ENCODE peak calls at places on chromosome 6, in four cellular contexts. O, A, P and E are unnamed samples. For H3K4me1, the result is how much of the 10 kb centered on the place peaks cover.

GRCh38 chr6:26211963-26212362 is 124.7 kb downstream of the HFE start:
- DNase-seq in O (no peak), A (no peak), P (no peak), E (no peak)

GRCh38 chr6:33749401-33749800 is 2.7 kb upstream of the IP6K3 start:
- DNase-seq in O (no peak), A (no peak), P (no peak), E (no peak)

GRCh38 chr6:20816126-20816525 is 281.9 kb downstream of the CDKAL1 start:
- DNase-seq in O (no peak), A (no peak), P (no peak), E (no peak)

GRCh38 chr6:6678185-6678671 is 89.7 kb downstream of the LY86 start:
- DNase-seq in O (peak), A (peak), P (peak), E (peak)

GRCh38 chr6:7542065-7542877 is 800 bp downstream of the DSP start:
- DNase-seq in O (no peak), A (peak), P (peak), E (peak)

GRCh38 chr6:65545920-65546319 is 161.1 kb downstream of the EYS start:
- DNase-seq in O (no peak), A (no peak), P (no peak), E (peak)

GRCh38 chr6:51019785-51020184 is 201.1 kb downstream of the TFAP2B start:
- DNase-seq in O (no peak), A (no peak), P (no peak), E (no peak)

GRCh38 chr6:38337819-38338465 is 301.8 kb downstream of the BTBD9 start:
- DNase-seq in O (peak), A (peak), P (peak), E (peak)

GRCh38 chr6:3285049-3285639 is 26.4 kb downstream of the PSMG4 start:
- DNase-seq in O (no peak), A (no peak), P (no peak), E (no peak)

GRCh38 chr6:82612475-82612874 is 248.9 kb downstream of the TPBG start:
- DNase-seq in O (no peak), A (no peak), P (no peak), E (peak)

GRCh38 chr6:129306826-129307225 is 403.2 kb downstream of the ARHGAP18 start:
- DNase-seq in O (no peak), A (no peak), P (peak), E (no peak)

GRCh38 chr6:21887301-21888185 is 294.0 kb downstream of the SOX4 start:
- DNase-seq in O (no peak), A (peak), P (peak), E (peak)

GRCh38 chr6:52243282-52243893 is 912 bp downstream of the IL17F start:
- DNase-seq in O (no peak), A (peak), P (peak), E (no peak)

GRCh38 chr6:9494864-9495263 is 920.0 kb downstream of the TFAP2A start:
- DNase-seq in O (no peak), A (no peak), P (no peak), E (peak)

GRCh38 chr6:89160693-89161092 is 14.8 kb downstream of the PM20D2 start:
- DNase-seq in O (no peak), A (no peak), P (no peak), E (no peak)

GRCh38 chr6:89162047-89162371 is 16.2 kb downstream of the PM20D2 start:
- DNase-seq in O (no peak), A (no peak), P (no peak), E (no peak)

DNA sequence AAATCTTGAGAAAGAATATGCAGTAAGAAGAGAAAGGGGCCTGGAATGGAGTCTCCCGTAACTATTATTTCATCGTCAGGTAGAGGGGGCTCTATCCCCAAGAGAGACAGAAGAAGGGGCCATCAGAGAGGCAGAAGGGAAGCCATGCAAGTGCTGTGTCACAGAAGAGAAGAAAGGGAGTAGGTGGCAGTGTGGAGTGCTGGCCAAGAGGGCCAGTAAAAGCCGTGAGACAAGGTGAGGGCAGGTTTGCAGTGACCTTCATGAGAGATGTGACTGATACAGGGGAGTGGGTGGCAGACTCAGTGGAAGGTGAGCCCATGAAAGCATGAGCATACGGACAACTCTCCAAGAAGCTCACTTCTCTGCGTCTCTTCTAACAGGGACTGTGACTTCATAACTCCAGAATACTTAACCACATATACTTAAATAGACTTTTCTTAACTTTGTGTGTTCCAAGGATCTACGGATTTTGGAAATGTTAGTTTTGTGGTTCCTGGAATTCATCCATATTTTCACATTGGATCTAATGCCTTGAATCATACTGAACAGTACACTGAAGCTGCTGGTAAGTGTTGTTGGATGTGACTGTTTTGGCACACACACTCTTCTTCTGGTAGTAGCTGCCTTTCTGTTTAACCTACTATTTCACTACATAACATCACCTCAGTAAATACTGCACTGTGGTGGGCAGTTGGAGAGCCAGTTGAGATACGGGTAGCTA is 15.6 kb downstream of the PM20D2 start:
- DNase-seq in O (no peak), A (no peak), P (no peak), E (peak)
- H3K9ac ChIP-seq in O (no peak), A (no peak), P (no peak), E (no peak)

GRCh38 chr6:12343440-12344162 is 53.4 kb downstream of the EDN1 start:
- DNase-seq in O (no peak), A (peak), P (peak), E (no peak)

GRCh38 chr6:12345694-12346058 is 55.5 kb downstream of the EDN1 start:
- DNase-seq in O (no peak), A (no peak), P (no peak), E (no peak)

GRCh38 chr6:12342664-12343063 is 52.5 kb downstream of the EDN1 start:
- DNase-seq in O (no peak), A (no peak), P (peak), E (no peak)

GRCh38 chr6:12343122-12343439 is 52.9 kb downstream of the EDN1 start:
- DNase-seq in O (no peak), A (no peak), P (peak), E (no peak)

GRCh38 chr6:12344949-12345693 is 55.0 kb downstream of the EDN1 start:
- DNase-seq in O (no peak), A (no peak), P (no peak), E (no peak)
- H3K4me1 ChIP-seq in O (under half), A (under half), P (half or more), E (under half)

GRCh38 chr6:117399126-117399525 is 26.6 kb downstream of the ROS1 start:
- DNase-seq in O (no peak), A (no peak), P (no peak), E (no peak)

GRCh38 chr6:117391874-117392583 is 33.7 kb downstream of the ROS1 start:
- DNase-seq in O (no peak), A (no peak), P (no peak), E (no peak)

GRCh38 chr6:117397536-117398227 is 28.1 kb downstream of the ROS1 start:
- DNase-seq in O (no peak), A (no peak), P (no peak), E (peak)

GRCh38 chr6:117396228-117396627 is 29.5 kb downstream of the ROS1 start:
- DNase-seq in O (no peak), A (no peak), P (no peak), E (no peak)

DNA sequence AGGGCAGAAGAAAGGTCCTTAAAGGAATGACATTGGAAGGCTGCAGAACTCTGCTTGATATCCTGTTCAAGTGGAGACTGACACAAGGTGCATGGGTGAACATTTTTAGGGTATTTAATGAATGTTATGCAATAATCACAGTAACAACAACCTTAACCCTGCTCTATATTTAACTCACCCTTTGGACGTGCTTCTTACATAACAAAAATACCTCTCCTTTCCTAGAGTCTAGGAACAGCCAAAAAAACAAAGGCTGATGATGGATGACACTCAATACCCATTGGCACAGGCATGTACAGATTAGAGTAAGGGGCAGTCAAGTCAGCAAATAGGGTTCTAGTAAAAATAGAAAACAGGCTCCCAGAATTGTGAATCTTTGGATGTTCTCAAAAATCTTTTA is 30.6 kb downstream of the ROS1 start:
- DNase-seq in O (no peak), A (no peak), P (no peak), E (no peak)
- H3K9ac ChIP-seq in O (no peak), A (no peak), P (no peak), E (no peak)

DNA sequence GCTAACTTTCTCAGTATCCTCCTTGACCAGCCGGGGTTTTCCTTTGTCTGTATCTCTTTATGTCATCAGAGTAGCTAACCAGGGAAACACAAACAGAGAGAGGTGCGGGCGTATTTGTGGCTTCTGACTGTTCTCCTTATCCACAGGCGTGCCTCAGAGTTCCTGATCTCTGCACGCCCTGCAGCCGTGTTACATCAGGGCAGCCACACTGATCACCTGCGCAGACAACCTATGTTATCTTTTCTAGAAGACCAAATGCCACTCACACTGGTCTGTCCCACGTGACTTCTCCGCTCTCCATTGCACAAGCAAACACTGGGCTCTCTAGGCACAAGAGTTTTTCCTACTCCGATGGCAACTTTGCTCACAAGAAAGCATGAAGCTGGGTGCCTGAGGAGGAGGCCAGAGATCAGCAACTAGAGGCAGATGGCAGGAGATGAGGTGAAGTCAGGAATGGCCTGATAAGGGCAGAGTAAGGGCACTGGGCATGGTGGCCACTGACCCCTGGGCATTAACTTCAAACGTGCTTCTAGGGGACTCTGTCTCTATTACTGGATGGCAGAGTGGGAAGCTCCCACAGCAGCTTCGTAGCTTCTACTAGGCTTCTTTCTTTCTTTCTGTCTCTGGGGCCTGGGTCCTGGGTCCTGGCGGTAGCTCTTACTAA is 4.5 kb downstream of the PDE10A start:
- DNase-seq in O (no peak), A (no peak), P (no peak), E (no peak)
- H3K4me1 ChIP-seq in O (under half), A (under half), P (under half), E (under half)

DNA sequence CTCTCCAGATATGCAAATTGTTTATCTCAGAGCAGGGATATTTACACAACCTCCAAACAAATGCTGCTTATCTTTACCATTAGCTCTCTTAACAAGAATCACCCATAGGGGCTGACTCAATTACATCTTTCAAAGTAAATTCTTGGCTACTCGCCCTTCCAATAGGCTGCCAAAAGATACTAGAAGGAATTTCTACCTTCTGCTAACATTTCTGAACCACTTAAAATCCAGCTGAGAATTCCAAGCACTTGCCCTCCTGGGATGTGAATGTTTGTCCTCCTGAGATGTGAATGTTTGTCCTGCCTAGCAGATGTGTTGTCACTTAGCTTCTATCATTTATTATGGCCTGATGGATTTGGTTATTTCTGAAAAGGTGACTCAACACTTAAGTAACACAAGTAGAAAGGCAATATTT is 388.0 kb downstream of the GJA1 start:
- DNase-seq in O (no peak), A (peak), P (no peak), E (peak)
- H3K9ac ChIP-seq in O (no peak), A (no peak), P (no peak), E (no peak)

DNA sequence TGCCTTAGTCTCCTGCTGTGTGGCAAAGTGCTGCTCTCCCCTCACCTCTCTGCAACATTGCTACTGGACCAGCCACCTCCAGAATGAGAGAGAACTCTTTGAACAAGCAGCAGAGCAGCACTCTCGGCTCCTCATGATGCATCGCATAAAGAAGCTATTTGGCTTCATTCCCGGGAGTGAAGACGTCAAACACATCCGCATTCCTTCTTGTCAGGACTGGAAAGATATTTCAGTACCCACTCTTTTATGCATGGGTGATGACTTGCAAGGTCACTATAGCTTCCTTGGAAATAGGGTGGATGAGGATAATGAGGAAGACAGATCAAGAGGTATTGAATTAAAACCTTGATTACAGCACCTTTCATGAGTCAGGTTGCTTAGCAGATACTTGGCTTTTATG is 4.3 kb downstream of the CALHM4 start:
- DNase-seq in O (peak), A (peak), P (peak), E (peak)
- H3K4me1 ChIP-seq in O (under half), A (under half), P (under half), E (under half)

GRCh38 chr6:135191508-135192255 is 10.6 kb downstream of the MYB start:
- DNase-seq in O (no peak), A (no peak), P (no peak), E (no peak)

GRCh38 chr6:135187372-135187771 is 6.3 kb downstream of the MYB start:
- DNase-seq in O (no peak), A (no peak), P (no peak), E (no peak)

GRCh38 chr6:135189344-135189743 is 8.2 kb downstream of the MYB start:
- DNase-seq in O (no peak), A (no peak), P (no peak), E (no peak)

GRCh38 chr6:135186255-135186654 is 5.1 kb downstream of the MYB start:
- DNase-seq in O (no peak), A (no peak), P (no peak), E (no peak)

DNA sequence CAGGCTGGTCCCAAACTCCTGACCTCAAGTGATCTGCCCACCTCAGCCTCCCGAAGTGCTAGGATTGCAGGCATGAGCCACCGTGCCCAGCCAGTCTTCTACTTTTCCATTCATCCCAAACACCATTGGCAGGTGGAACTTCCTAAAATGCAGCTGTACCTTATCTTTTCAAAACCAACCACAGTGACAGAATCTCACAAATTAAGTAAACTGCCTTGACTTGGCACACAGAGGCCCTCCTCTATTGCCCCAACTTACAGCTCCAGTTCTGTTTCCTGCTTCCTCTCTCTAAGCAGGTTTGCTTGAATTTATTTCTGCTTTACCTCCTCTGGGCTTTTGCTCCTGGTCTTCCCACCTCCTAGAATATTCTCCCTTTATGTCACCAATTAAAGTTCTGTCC is 7.6 kb downstream of the MYB start:
- DNase-seq in O (no peak), A (no peak), P (no peak), E (no peak)
- H3K9ac ChIP-seq in O (no peak), A (no peak), P (no peak), E (no peak)

GRCh38 chr6:47485083-47485482 is 7.5 kb downstream of the CD2AP start:
- DNase-seq in O (no peak), A (no peak), P (no peak), E (no peak)
- H3K4me1 ChIP-seq in O (under half), A (under half), P (under half), E (under half)

DNA sequence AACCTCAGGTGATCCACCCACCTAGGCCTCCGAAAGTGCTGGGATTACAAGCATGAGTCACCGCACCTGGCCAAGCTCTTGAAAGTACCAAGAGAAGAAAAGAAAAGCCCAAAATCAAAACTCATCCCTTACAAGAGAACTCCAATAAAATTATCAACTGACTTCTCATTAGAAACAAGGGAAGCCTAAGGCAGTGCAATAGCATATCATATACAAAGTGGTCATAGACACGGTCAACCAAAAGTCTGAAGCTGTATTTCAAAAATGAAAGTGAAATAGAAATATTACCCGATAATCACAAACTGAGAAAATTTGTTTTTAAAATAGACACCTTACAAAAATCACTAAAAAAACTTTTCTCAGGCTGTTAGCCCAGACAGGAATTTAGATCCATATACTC is 1321.1 kb upstream of the GJE1 start:
- DNase-seq in O (no peak), A (no peak), P (no peak), E (no peak)
- H3K9ac ChIP-seq in O (no peak), A (no peak), P (no peak), E (no peak)

GRCh38 chr6:16656451-16656850 is 104.8 kb downstream of the ATXN1 start:
- DNase-seq in O (no peak), A (no peak), P (no peak), E (no peak)
- H3K4me1 ChIP-seq in O (under half), A (under half), P (under half), E (under half)